ENCODE peak calls at places on chromosomes 13 and 19, in four cellular contexts. H is IMR-90, Z is GM12878, G is K562. S is an unnamed sample.

GRCh38 chr13:103531278-103531677 is 465.1 kb upstream of the SLC10A2 start:
- DNase-seq in G (no peak), Z (no peak), H (no peak), S (no peak)

GRCh38 chr13:23551213-23552008 is 18.8 kb upstream of the TNFRSF19 start:
- DNase-seq in G (no peak), Z (no peak), H (no peak), S (no peak)

GRCh38 chr19:40465781-40466218 is 255 bp upstream of the BLVRB start:
- DNase-seq in G (peak; percentile 100), H (peak; percentile 99), Z (peak; percentile 96), S (peak; percentile 100)

GRCh38 chr13:64397699-64398098 is 2832.4 kb downstream of the PCDH9 start:
- DNase-seq in Z (no peak), G (no peak), H (peak; percentile 2), S (peak; percentile 2)

GRCh38 chr19:17202249-17202648 is 12.9 kb upstream of the USE1 start:
- DNase-seq in H (no peak), Z (no peak), G (no peak), S (peak; percentile 22)

GRCh38 chr19:8501968-8502367 is 472 bp downstream of the PRAM1 start:
- DNase-seq in Z (no peak), H (no peak), G (peak; percentile 30), S (no peak)

GRCh38 chr19:13794388-13794751 is 873 bp upstream of the ZSWIM4 start:
- DNase-seq in G (no peak), H (peak; percentile 96), Z (no peak), S (peak; percentile 80)

GRCh38 chr19:2428027-2428690 is 773 bp upstream of the TIMM13 start:
- DNase-seq in H (peak; percentile 8), Z (no peak), G (peak; percentile 54), S (no peak)

GRCh38 chr19:8639821-8640401 is 9.5 kb downstream of the NFILZ start:
- DNase-seq in Z (no peak), H (no peak), G (no peak), S (no peak)

GRCh38 chr13:47327856-47328255 is 431.0 kb upstream of the HTR2A start:
- DNase-seq in G (no peak), H (no peak), Z (no peak), S (no peak)

GRCh38 chr19:45099465-45100201 is 6.7 kb downstream of the PPP1R37 start:
- DNase-seq in Z (no peak), H (peak; percentile 46), G (no peak), S (no peak)

GRCh38 chr13:74575729-74576125 is 441.5 kb upstream of the KLF12 start:
- DNase-seq in H (peak; percentile 33), Z (no peak), G (peak; percentile 73), S (peak; percentile 62)

GRCh38 chr19:47719047-47719885 is 6.0 kb downstream of the EHD2 start:
- DNase-seq in Z (no peak), H (peak; percentile 99), G (no peak), S (peak; percentile 70)

GRCh38 chr13:25397763-25398162 is 26.0 kb downstream of the ATP8A2 start:
- DNase-seq in G (no peak), H (no peak), Z (no peak), S (no peak)

GRCh38 chr13:50521750-50522149 is 321.7 kb downstream of the DLEU7 start:
- DNase-seq in G (no peak), H (peak; percentile 30), Z (no peak), S (no peak)

GRCh38 chr13:93716623-93717022 is 490.0 kb downstream of the GPC6 start:
- DNase-seq in G (no peak), Z (no peak), H (peak; percentile 79), S (no peak)

GRCh38 chr19:16062789-16063188 is 13.5 kb upstream of the TPM4 start:
- DNase-seq in H (no peak), Z (no peak), G (peak; percentile 74), S (peak; percentile 45)

GRCh38 chr19:46107371-46107770 is 17.1 kb downstream of the IGFL3 start:
- DNase-seq in G (no peak), Z (no peak), H (peak; percentile 28), S (no peak)

GRCh38 chr13:79810018-79810417 is 329.1 kb downstream of the NDFIP2 start:
- DNase-seq in H (no peak), G (no peak), Z (no peak), S (no peak)

GRCh38 chr13:46183018-46183940 is 1.3 kb upstream of the LCP1 start:
- DNase-seq in G (peak; percentile 45), H (no peak), Z (no peak), S (no peak)

GRCh38 chr13:107669356-107669755 is 546.0 kb downstream of the LIG4 start:
- DNase-seq in Z (no peak), G (no peak), H (peak; percentile 79), S (peak; percentile 14)

GRCh38 chr13:60837806-60838205 is 440.8 kb downstream of the TDRD3 start:
- DNase-seq in H (no peak), G (no peak), Z (no peak), S (no peak)

GRCh38 chr19:47723573-47723923 is 10.3 kb downstream of the EHD2 start:
- DNase-seq in G (peak; percentile 72), H (peak; percentile 95), Z (no peak), S (no peak)

GRCh38 chr13:26221399-26221720 is 754 bp downstream of the RNF6 start:
- DNase-seq in H (no peak), G (no peak), Z (no peak), S (no peak)

GRCh38 chr19:11064831-11065303 is 24.4 kb upstream of the LDLR start:
- DNase-seq in H (no peak), G (peak; percentile 48), Z (no peak), S (no peak)

GRCh38 chr19:35942235-35942634 is 6.1 kb downstream of the LRFN3 start:
- DNase-seq in G (no peak), H (no peak), Z (no peak), S (no peak)
- TF ChIP-seq FOS in G (no peak), H (no peak), Z (no peak), S (no peak)

GRCh38 chr19:49438261-49438660 is 3.1 kb downstream of the SLC17A7 start:
- DNase-seq in G (no peak), H (no peak), Z (no peak), S (no peak)
- H3K9ac ChIP-seq in G (no peak overlapping the region), H (no peak overlapping the region), Z (no peak overlapping the region), S (no peak overlapping the region)

GRCh38 chr13:87661471-87661870 is 9.7 kb upstream of the SLITRK5 start:
- DNase-seq in Z (no peak), H (peak; percentile 4), G (no peak), S (no peak)

GRCh38 chr13:87656311-87656710 is 14.9 kb upstream of the SLITRK5 start:
- DNase-seq in H (no peak), Z (no peak), G (no peak), S (no peak)
- TF ChIP-seq FOS in H (no peak), Z (no peak), G (no peak), S (no peak)

DNA sequence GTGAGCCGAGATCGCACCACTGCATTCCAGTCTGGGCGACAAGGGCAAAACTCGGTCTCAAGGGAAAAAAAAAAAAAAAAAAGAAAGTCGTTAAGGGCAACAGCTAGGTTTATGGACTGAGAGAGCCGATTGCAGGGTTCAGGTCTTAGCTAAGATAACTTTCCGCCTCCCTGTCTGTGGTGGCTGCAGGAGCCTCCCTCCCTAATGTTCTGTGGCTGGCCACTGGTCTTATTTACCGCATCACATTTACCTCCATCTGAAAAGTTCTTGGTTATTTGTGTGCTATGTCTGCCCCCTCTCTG is 722 bp upstream of the CRTC1 start:
- DNase-seq in G (no peak), H (no peak), Z (no peak), S (no peak)
- H3K9ac ChIP-seq in G (peak overlapping the region; percentile 87), H (peak overlapping the region; percentile 71), Z (peak overlapping the region; percentile 78), S (no peak overlapping the region)